ENCODE peak calls at places on chromosomes 16 and 17, in nine cellular contexts. F is HCT116, T is body of pancreas, S is heart left ventricle, L is suprapubic skin, E is transverse colon, N is A549, P is esophagus squamous epithelium, I is Peyer's patch. D is an unnamed sample.

GRCh38 chr16:67304006-67304405 is 22.5 kb downstream of the KCTD19 start:
- DNase-seq in L (no peak), T (no peak), I (no peak), F (no peak), E (no peak), S (no peak), P (no peak), N (no peak), D (no peak)

GRCh38 chr16:48607056-48607825 is 2.7 kb downstream of the N4BP1 start:
- DNase-seq in L (no peak), F (no peak), P (no peak), N (no peak), T (peak; percentile 32), E (peak; percentile 66), S (no peak), I (no peak), D (peak; percentile 86)

GRCh38 chr17:40530531-40530987 is 29.1 kb upstream of the TNS4 start:
- DNase-seq in E (no peak), L (peak; percentile 57), T (no peak), F (no peak), I (peak; percentile 35), S (no peak), P (no peak), N (no peak), D (no peak)

GRCh38 chr17:35684046-35684802 is 47.2 kb upstream of the RASL10B start:
- DNase-seq in E (no peak), S (no peak), I (no peak), P (no peak), F (no peak), T (no peak), N (no peak), L (no peak), D (no peak)

GRCh38 chr17:4921320-4921719 is 10.8 kb upstream of the GP1BA start:
- DNase-seq in S (no peak), E (no peak), L (no peak), P (no peak), N (no peak), F (no peak), I (no peak), T (no peak), D (no peak)

GRCh38 chr16:30937692-30938091 is 11.2 kb upstream of the ORAI3 start:
- DNase-seq in S (no peak), P (no peak), F (no peak), N (no peak), E (no peak), L (no peak), T (no peak), I (no peak), D (no peak)

GRCh38 chr17:34434065-34434464 is 71.0 kb upstream of the CCL1 start:
- DNase-seq in T (peak; percentile 29), F (no peak), I (no peak), L (no peak), E (no peak), P (no peak), S (no peak), N (no peak), D (no peak)

GRCh38 chr17:3710951-3711383 is 12.7 kb upstream of the HASPIN start:
- DNase-seq in T (peak; percentile 40), F (no peak), P (no peak), N (no peak), S (no peak), I (no peak), L (no peak), E (peak; percentile 53), D (no peak)

GRCh38 chr17:17089796-17090641 is 47.8 kb downstream of the MPRIP start:
- DNase-seq in N (no peak), L (no peak), I (peak; percentile 54), S (no peak), E (peak; percentile 44), F (no peak), T (no peak), P (no peak), D (no peak)

GRCh38 chr17:49730787-49731441 is 23.1 kb upstream of the SLC35B1 start:
- DNase-seq in L (no peak), S (no peak), N (no peak), T (no peak), I (no peak), P (no peak), F (no peak), E (no peak), D (no peak)

GRCh38 chr17:61402978-61403845 is 3.6 kb downstream of the TBX2 start:
- DNase-seq in T (no peak), S (peak; percentile 47), I (peak; percentile 54), N (no peak), E (no peak), P (no peak), L (no peak), F (no peak), D (no peak)

GRCh38 chr17:2400474-2400866 is 390 bp downstream of the MNT start:
- DNase-seq in N (no peak), E (peak; percentile 61), I (peak; percentile 78), F (no peak), S (peak; percentile 73), T (peak; percentile 71), L (no peak), P (no peak), D (no peak)

GRCh38 chr17:5680766-5681165 is 96.5 kb upstream of the NLRP1 start:
- DNase-seq in E (no peak), N (no peak), L (no peak), T (no peak), F (no peak), I (no peak), P (no peak), S (no peak), D (no peak)

DNA sequence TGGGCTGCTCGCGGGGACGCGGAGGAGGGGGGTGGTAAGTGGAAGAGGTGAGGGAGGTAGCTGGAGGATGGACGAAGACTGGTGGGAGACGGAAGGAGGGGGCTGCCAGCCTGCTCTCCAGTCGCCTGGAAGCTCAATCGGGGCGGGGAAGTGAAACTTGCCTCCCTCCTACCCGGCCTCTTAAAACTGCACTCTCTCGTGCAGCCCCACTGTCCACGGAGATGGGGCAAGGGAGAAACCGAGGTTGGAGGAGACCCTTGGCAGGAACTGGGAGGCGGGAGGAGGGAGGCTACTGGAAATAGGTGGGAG is 1.1 kb downstream of the SOX9 start:
- DNase-seq in N (peak; percentile 65), S (no peak), I (no peak), E (no peak), P (no peak), T (peak; percentile 19), L (peak; percentile 78), F (no peak), D (no peak)
- H3K9me3 ChIP-seq in N (no peaks in the 10 kb centered on the region), S (no peaks in the 10 kb centered on the region), I (no peaks in the 10 kb centered on the region), E (no peaks in the 10 kb centered on the region), P (no peaks in the 10 kb centered on the region), T (no peaks in the 10 kb centered on the region), L (no peaks in the 10 kb centered on the region), F (no peaks in the 10 kb centered on the region), D (no peaks in the 10 kb centered on the region)

GRCh38 chr17:8803531-8804416 is 4.6 kb upstream of the MFSD6L start:
- DNase-seq in N (no peak), F (no peak), L (no peak), S (no peak), P (no peak), T (no peak), E (no peak), I (no peak), D (no peak)

GRCh38 chr17:8807070-8807550 is 7.9 kb upstream of the MFSD6L start:
- DNase-seq in P (no peak), I (no peak), N (no peak), L (no peak), E (no peak), S (no peak), T (peak; percentile 44), F (no peak), D (no peak)

GRCh38 chr17:8801135-8801840 is 2.1 kb upstream of the MFSD6L start:
- DNase-seq in T (no peak), L (no peak), F (no peak), E (no peak), N (no peak), I (no peak), S (no peak), P (no peak), D (no peak)

GRCh38 chr17:8800656-8801055 is 1.5 kb upstream of the MFSD6L start:
- DNase-seq in E (no peak), L (no peak), T (no peak), N (no peak), S (no peak), I (no peak), F (no peak), P (no peak), D (no peak)

DNA sequence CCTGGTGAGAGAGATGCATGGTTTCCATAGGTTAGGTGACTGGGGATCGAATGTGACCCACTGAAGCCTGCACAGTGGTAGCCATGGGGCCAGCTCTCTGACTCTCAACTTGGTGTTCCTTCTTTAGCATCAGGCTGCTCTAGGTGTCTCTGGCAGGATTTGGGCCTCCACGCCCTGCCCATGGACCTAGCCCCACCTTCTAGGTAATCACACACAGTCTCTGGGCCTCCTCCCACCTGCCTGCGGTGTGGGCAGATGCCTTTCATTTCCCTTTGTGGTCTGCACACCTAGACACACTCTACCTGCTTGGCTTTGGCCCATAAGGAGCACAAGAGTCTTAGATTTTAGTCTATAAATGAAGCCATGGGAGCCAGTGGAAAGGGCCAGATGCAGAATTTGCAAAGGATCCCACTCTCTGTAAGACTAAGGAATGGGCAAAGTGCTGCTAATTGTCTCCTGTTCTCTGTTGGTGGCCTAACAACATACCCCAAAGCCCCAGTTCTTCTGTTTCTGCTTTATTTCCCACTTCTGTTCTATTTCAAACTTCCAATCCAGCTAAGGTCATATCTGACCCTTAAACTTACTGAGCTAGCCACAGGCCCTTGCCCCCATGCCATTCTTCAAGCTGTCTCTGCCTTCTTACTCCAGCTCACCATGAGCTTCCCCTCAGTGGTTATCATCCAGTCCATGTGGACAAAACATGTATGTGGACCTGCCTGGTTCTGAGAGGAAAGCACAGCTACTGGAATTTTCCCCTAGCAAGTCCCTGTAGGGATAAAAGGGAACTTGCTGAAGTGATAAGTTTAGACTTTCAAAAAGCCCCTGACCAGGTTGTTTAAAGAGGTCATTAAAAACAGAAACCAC is 7.3 kb upstream of the MFSD6L start:
- DNase-seq in T (no peak), S (no peak), L (no peak), N (no peak), E (no peak), I (no peak), F (no peak), P (no peak), D (no peak)
- TF ChIP-seq POLR2A in T (no peak), S (no peak), L (no peak), N (no peak), E (no peak), I (no peak), F (no peak), P (no peak), D (no peak)

DNA sequence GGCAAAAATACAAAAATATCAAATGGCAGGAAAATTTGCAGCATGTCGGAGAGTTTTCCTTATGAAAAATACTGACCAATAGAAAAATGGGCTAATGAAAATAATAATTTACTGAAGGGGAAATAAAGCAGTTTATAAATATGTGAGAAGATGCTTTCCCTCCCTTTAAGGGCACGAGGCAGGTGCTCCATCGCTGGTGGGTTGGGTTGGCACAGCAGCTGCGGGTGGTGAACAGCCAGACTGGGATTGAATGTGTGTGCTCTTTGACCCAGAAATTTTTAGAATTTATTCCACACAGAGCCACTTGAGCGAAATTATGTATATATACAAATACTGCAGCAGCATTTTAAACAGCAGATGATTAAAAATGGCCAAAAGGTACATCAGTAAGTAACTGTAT is 109.1 kb upstream of the ZNF750 start:
- DNase-seq in F (no peak), I (no peak), E (no peak), T (no peak), N (no peak), L (no peak), P (no peak), S (no peak), D (no peak)
- H3K9me3 ChIP-seq in F (peaks cover 24% of the 10 kb centered on the region), I (no peaks in the 10 kb centered on the region), E (peaks cover 16% of the 10 kb centered on the region), T (peaks cover 9% of the 10 kb centered on the region), N (peaks cover 97% of the 10 kb centered on the region), L (peaks cover 20% of the 10 kb centered on the region), P (peaks cover 12% of the 10 kb centered on the region), S (peaks cover 39% of the 10 kb centered on the region), D (no peaks in the 10 kb centered on the region)

GRCh38 chr17:78110363-78111011 is 18.1 kb downstream of the TMC6 start:
- DNase-seq in I (no peak), L (no peak), F (no peak), S (peak; percentile 73), T (no peak), E (no peak), P (no peak), N (no peak), D (no peak)
- TF ChIP-seq POLR2A in I (no peak), L (no peak), F (no peak), S (no peak), T (no peak), E (no peak), P (no peak), N (no peak), D (no peak)

D was measured in prostate gland.